ENCODE peak calls at places on chromosomes 3 and 15, in six cellular contexts. One of them, this sample, is unnamed.

GRCh38 chr15:84748274-84749110 is at the start of gene ZNF592:
- DNase-seq in GM12878: no peak
- DNase-seq in GM12891: peak
- DNase-seq in K562: peak
- DNase-seq in H1: no peak
- DNase-seq in HepG2: peak
- DNase-seq in this sample: peak

GRCh38 chr15:90063733-90064247 is 38.5 kb downstream of the IDH2 start:
- DNase-seq in GM12878: no peak
- DNase-seq in GM12891: no peak
- DNase-seq in K562: peak
- DNase-seq in H1: no peak
- DNase-seq in HepG2: no peak
- DNase-seq in this sample: no peak

GRCh38 chr3:48268381-48268935 is 27.6 kb downstream of the ZNF589 start:
- DNase-seq in GM12878: peak
- DNase-seq in GM12891: no peak
- DNase-seq in K562: no peak
- DNase-seq in H1: no peak
- DNase-seq in HepG2: no peak
- DNase-seq in this sample: peak

GRCh38 chr3:45509038-45509767 is 85.3 kb upstream of the LIMD1 start:
- DNase-seq in GM12878: no peak
- DNase-seq in GM12891: no peak
- DNase-seq in K562: no peak
- DNase-seq in H1: peak
- DNase-seq in HepG2: no peak
- DNase-seq in this sample: no peak

GRCh38 chr3:102078864-102079808 is 229.8 kb downstream of the NFKBIZ start:
- DNase-seq in GM12878: no peak
- DNase-seq in GM12891: no peak
- DNase-seq in K562: no peak
- DNase-seq in H1: no peak
- DNase-seq in HepG2: no peak
- DNase-seq in this sample: no peak

GRCh38 chr3:64152100-64152499 is 73.2 kb downstream of the PRICKLE2 start:
- DNase-seq in GM12878: no peak
- DNase-seq in GM12891: no peak
- DNase-seq in K562: no peak
- DNase-seq in H1: no peak
- DNase-seq in HepG2: no peak
- DNase-seq in this sample: no peak

GRCh38 chr3:105177558-105177957 is 189.2 kb upstream of the ALCAM start:
- DNase-seq in GM12878: no peak
- DNase-seq in GM12891: no peak
- DNase-seq in K562: no peak
- DNase-seq in H1: no peak
- DNase-seq in HepG2: no peak
- DNase-seq in this sample: no peak

GRCh38 chr3:169389211-169389924 is 274.1 kb downstream of the MECOM start:
- DNase-seq in GM12878: no peak
- DNase-seq in GM12891: no peak
- DNase-seq in K562: no peak
- DNase-seq in H1: no peak
- DNase-seq in HepG2: peak
- DNase-seq in this sample: no peak

GRCh38 chr3:55604414-55604813 is 117.3 kb upstream of the WNT5A start:
- DNase-seq in GM12878: no peak
- DNase-seq in GM12891: no peak
- DNase-seq in K562: no peak
- DNase-seq in H1: no peak
- DNase-seq in HepG2: no peak
- DNase-seq in this sample: no peak

DNA sequence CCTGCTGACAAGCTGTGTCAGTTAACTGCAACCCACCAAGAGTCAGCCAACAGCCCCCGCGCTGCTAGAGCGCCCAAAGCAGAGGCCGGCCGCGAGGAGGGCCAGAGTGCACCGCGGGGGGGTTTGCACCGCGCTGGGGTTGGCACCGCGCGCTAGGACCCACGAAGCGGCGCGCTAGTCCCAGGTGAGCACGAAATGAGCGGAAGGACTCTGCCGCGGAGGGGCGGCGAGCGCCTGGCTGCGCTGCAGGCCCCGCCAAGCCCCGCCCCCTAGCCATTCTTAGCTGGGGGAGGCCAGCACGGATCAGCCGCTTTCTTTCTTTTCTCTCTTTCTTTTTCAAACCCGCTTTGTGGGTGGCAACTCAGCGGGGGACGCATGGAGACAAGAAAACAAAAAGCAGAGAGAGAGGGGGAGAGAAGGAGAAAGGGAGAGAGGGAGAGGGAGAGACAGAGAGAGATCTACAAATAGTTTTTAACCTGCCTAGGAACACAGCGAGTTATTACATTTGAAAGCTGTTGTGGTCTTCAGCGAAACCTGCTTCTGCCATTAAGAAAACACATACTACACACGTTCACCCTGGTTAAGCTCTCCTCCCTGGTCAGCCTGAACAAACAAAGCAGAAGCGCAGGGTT is 6.9 kb upstream of the FOXB1 start:
- DNase-seq in GM12878: no peak
- DNase-seq in GM12891: no peak
- DNase-seq in K562: peak
- DNase-seq in H1: peak
- DNase-seq in HepG2: no peak
- DNase-seq in this sample: peak
- TF ChIP-seq TAF1 in GM12878: no peak
- TF ChIP-seq TAF1 in GM12891: no peak
- TF ChIP-seq TAF1 in K562: no peak
- TF ChIP-seq TAF1 in H1: no peak
- TF ChIP-seq TAF1 in HepG2: no peak
- TF ChIP-seq TAF1 in this sample: no peak

GRCh38 chr3:51967384-51968174 is at the start of gene PCBP4:
- DNase-seq in GM12878: no peak
- DNase-seq in GM12891: peak
- DNase-seq in K562: peak
- DNase-seq in H1: no peak
- DNase-seq in HepG2: peak
- DNase-seq in this sample: no peak
- TF ChIP-seq POLR2A in GM12878: peak
- TF ChIP-seq POLR2A in GM12891: no peak
- TF ChIP-seq POLR2A in K562: no peak
- TF ChIP-seq POLR2A in H1: no peak
- TF ChIP-seq POLR2A in HepG2: peak
- TF ChIP-seq POLR2A in this sample: no peak

GRCh38 chr3:11159421-11159904 is 5.2 kb downstream of the HRH1 start:
- DNase-seq in GM12878: no peak
- DNase-seq in GM12891: no peak
- DNase-seq in K562: no peak
- DNase-seq in H1: no peak
- DNase-seq in HepG2: no peak
- DNase-seq in this sample: no peak
- TF ChIP-seq POLR2AphosphoS5 in GM12878: no peak
- TF ChIP-seq POLR2AphosphoS5 in GM12891: no peak
- TF ChIP-seq POLR2AphosphoS5 in K562: no peak
- TF ChIP-seq POLR2AphosphoS5 in H1: no peak
- TF ChIP-seq POLR2AphosphoS5 in HepG2: no peak
- TF ChIP-seq POLR2AphosphoS5 in this sample: no peak

DNA sequence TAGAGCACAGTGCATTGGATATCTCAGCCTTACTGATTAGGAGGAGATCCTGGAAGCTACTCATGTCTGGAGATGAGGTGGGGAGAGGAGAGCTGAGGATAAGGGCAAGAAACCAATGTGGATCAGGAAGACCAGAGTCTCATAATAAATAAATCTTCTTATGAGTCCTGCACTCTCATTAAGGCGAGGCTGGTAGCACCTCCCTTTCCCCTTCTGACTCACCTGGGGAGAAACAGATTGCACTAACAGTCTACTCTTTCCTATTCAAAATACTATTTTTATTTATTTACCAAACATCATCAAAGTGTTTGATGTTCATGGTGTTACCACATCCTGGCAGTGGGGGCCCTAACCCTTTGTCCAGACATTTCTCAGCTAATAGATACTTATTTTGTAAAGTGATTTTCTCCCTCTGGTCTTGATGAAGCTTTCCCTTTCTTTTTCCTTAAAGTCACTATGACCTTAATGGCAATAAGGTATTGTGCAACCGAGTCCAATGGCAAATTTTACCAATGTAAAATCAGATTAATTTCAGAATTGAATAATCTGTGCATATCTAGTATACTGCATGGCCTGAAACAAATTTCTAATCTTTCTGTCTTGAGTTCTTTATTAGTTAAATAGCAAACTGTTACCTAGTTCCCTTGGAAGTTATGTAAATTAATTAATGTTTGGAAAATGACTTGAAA is 81.1 kb downstream of the IQCH start:
- DNase-seq in GM12878: no peak
- DNase-seq in GM12891: no peak
- DNase-seq in K562: no peak
- DNase-seq in H1: no peak
- DNase-seq in HepG2: no peak
- DNase-seq in this sample: no peak
- TF ChIP-seq TAF1 in GM12878: no peak
- TF ChIP-seq TAF1 in GM12891: no peak
- TF ChIP-seq TAF1 in K562: no peak
- TF ChIP-seq TAF1 in H1: no peak
- TF ChIP-seq TAF1 in HepG2: no peak
- TF ChIP-seq TAF1 in this sample: no peak

DNA sequence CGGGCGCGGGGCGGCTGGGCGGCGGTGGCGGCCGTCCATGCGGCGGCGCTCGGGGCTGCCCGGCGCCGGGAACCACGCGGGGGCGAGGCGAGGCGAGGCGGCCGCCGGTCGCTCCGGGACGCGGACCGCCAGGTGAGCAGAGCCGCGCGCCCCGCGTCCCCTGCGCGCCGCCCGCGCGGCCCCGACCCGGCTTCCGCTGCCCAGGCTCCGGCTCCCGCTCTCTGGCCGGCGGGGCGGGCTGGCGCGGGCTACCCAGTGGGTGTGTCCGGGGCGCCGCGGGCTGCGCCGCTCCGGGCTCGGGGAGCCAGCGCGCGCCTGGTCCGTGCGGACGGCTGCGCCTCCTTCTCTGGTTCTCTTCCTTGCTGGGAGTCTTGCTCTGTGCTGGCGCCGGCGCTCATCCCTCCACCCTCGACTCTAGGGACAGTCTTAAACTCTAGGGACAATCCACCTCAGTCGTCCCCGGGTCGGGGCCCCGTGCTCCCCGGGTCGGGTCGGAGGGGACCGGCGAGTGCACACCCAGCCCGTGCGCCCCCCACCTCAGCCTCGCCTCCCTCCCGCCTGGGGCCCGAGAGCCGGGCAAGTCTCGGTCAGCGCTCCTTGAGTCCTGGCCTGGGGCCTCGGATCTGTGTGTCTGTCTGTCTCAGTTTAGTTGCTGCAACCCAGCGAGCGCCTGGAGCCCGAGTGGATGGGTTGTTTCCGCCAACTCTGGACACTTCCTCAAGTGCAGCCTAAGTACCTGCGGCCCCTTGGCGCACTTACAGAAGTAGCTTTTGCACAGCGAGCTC is 488 bp downstream of the THSD4 start:
- DNase-seq in GM12878: no peak
- DNase-seq in GM12891: peak
- DNase-seq in K562: no peak
- DNase-seq in H1: no peak
- DNase-seq in HepG2: no peak
- DNase-seq in this sample: peak
- TF ChIP-seq POLR2A in GM12878: no peak
- TF ChIP-seq POLR2A in GM12891: no peak
- TF ChIP-seq POLR2A in K562: no peak
- TF ChIP-seq POLR2A in H1: no peak
- TF ChIP-seq POLR2A in HepG2: no peak
- TF ChIP-seq POLR2A in this sample: no peak

GRCh38 chr15:23644829-23645228 is 2.8 kb downstream of the MAGEL2 start:
- DNase-seq in GM12878: no peak
- DNase-seq in GM12891: no peak
- DNase-seq in K562: no peak
- DNase-seq in H1: no peak
- DNase-seq in HepG2: no peak
- DNase-seq in this sample: no peak

GRCh38 chr15:23645379-23646164 is 2.1 kb downstream of the MAGEL2 start:
- DNase-seq in GM12878: no peak
- DNase-seq in GM12891: no peak
- DNase-seq in K562: peak
- DNase-seq in H1: no peak
- DNase-seq in HepG2: peak
- DNase-seq in this sample: no peak

GRCh38 chr15:23647421-23648375 is at the start of gene MAGEL2:
- DNase-seq in GM12878: no peak
- DNase-seq in GM12891: no peak
- DNase-seq in K562: no peak
- DNase-seq in H1: no peak
- DNase-seq in HepG2: no peak
- DNase-seq in this sample: no peak

GRCh38 chr15:23647001-23647295 is 719 bp downstream of the MAGEL2 start:
- DNase-seq in GM12878: no peak
- DNase-seq in GM12891: no peak
- DNase-seq in K562: no peak
- DNase-seq in H1: no peak
- DNase-seq in HepG2: no peak
- DNase-seq in this sample: no peak

DNA sequence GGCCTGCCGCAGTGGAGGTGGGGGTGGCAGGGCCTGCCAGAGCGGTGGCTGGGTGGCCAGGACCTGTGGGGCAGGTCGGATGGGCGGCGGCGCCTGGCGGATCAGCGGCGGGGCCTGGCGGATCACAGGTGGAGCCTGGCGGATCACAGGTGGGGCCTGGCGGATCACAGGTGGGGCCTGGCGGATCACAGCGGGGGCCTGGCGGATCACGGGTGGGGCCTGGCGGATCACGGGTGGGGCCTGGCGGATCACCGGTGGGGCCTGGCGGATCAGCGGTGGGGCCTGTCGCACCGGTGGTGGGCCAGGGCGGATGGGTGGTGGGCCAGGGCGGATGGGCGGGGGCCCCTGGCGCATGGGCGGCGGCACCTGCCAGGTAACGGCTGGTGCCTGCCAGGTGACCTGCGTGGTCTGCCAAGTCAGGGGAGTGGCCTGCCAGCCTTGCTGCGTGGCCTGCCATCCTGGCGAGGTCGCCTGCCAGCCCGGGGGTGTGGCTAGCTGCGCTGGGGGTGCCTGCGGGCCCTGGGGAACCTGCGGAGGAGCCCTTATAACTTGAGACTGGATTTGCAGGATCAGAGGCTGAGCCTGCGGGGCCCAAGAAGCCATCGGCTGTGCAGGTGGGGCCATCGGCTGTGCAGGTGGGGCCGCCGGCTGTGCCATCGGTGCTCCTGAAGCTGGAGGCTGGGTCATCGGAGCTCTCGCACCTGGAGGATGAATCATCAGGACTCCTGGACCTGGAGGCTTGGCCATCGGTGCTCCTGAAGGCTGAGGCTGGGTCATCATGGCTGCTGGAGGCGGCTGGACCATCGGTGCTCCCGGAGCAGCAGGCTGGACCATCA is 1.3 kb downstream of the MAGEL2 start:
- DNase-seq in GM12878: no peak
- DNase-seq in GM12891: no peak
- DNase-seq in K562: no peak
- DNase-seq in H1: no peak
- DNase-seq in HepG2: no peak
- DNase-seq in this sample: peak
- TF ChIP-seq POLR2AphosphoS5 in GM12878: no peak
- TF ChIP-seq POLR2AphosphoS5 in GM12891: no peak
- TF ChIP-seq POLR2AphosphoS5 in K562: no peak
- TF ChIP-seq POLR2AphosphoS5 in H1: no peak
- TF ChIP-seq POLR2AphosphoS5 in HepG2: no peak
- TF ChIP-seq POLR2AphosphoS5 in this sample: no peak

This sample was measured in GM12892.